ENCODE peak calls at places on chromosomes 11 and 22, in nine cellular contexts. U is Peyer's patch, Z is HCT116, V is right lobe of liver, G is dorsolateral prefrontal cortex, N is GM23248, H is pancreas, R is adrenal gland, P is colonic mucosa. Q is an unnamed sample.

GRCh38 chr22:28232231-28232630 is 313.2 kb upstream of the PITPNB start:
- DNase-seq in U (no peak), Z (no peak), V (no peak), G (no peak), N (no peak), H (no peak), R (no peak), P (no peak), Q (no peak)

GRCh38 chr11:93000511-93001476 is 31.3 kb downstream of the MTNR1B start:
- DNase-seq in U (no peak), Z (peak; percentile 87), V (no peak), G (no peak), N (peak; percentile 82), H (no peak), R (peak; percentile 59), P (no peak), Q (no peak)

GRCh38 chr22:42520663-42521546 is 1.3 kb upstream of the RRP7A start:
- DNase-seq in U (no peak), Z (no peak), V (no peak), G (no peak), N (no peak), H (no peak), R (no peak), P (no peak), Q (no peak)

GRCh38 chr22:35649026-35649553 is 844 bp downstream of the APOL6 start:
- DNase-seq in U (no peak), Z (no peak), V (no peak), G (no peak), N (no peak), H (no peak), R (peak; percentile 48), P (no peak), Q (no peak)

GRCh38 chr22:41951898-41952474 is at the start of gene SMIM45:
- DNase-seq in U (no peak), Z (no peak), V (no peak), G (peak; percentile 95), N (no peak), H (no peak), R (peak; percentile 89), P (no peak), Q (no peak)

GRCh38 chr11:94959179-94959578 is 14.2 kb downstream of the CWC15 start:
- DNase-seq in U (no peak), Z (no peak), V (no peak), G (no peak), N (no peak), H (no peak), R (no peak), P (no peak), Q (no peak)

GRCh38 chr11:17927643-17928343 is 85.1 kb downstream of the SERGEF start:
- DNase-seq in U (no peak), Z (no peak), V (no peak), G (no peak), N (peak; percentile 67), H (no peak), R (no peak), P (no peak), Q (no peak)

GRCh38 chr11:115234794-115235193 is 269.4 kb downstream of the CADM1 start:
- DNase-seq in U (no peak), Z (no peak), V (no peak), G (no peak), N (no peak), H (no peak), R (no peak), P (no peak), Q (no peak)

GRCh38 chr11:125105921-125106320 is 5.5 kb downstream of the TMEM218 start:
- DNase-seq in U (no peak), Z (no peak), V (no peak), G (no peak), N (no peak), H (no peak), R (no peak), P (no peak), Q (no peak)

GRCh38 chr11:14267861-14268635 is 90.9 kb downstream of the RRAS2 start:
- DNase-seq in U (no peak), Z (no peak), V (no peak), G (no peak), N (no peak), H (no peak), R (no peak), P (no peak), Q (no peak)

GRCh38 chr22:27405672-27406388 is 395.7 kb downstream of the MN1 start:
- DNase-seq in U (peak; percentile 68), Z (peak; percentile 18), V (peak; percentile 69), G (no peak), N (peak; percentile 74), H (peak; percentile 36), R (peak; percentile 62), P (peak; percentile 52), Q (peak; percentile 65)

GRCh38 chr11:114111369-114112042 is 52.0 kb downstream of the ZBTB16 start:
- DNase-seq in U (no peak), Z (no peak), V (no peak), G (no peak), N (no peak), H (no peak), R (peak; percentile 52), P (no peak), Q (no peak)

GRCh38 chr11:26106713-26107112 is 225.2 kb upstream of the ANO3 start:
- DNase-seq in U (no peak), Z (no peak), V (no peak), G (no peak), N (peak; percentile 2), H (no peak), R (no peak), P (no peak), Q (no peak)

GRCh38 chr11:123494195-123495050 is 64.4 kb downstream of the GRAMD1B start:
- DNase-seq in U (no peak), Z (no peak), V (no peak), G (no peak), N (peak; percentile 75), H (no peak), R (peak; percentile 29), P (no peak), Q (no peak)

GRCh38 chr11:76786053-76787014 is 3.2 kb downstream of the TSKU start:
- DNase-seq in U (no peak), Z (no peak), V (peak; percentile 67), G (no peak), N (no peak), H (no peak), R (no peak), P (no peak), Q (no peak)
- H3K27ac ChIP-seq in U (peak overlapping the region; percentile 10), Z (no peak overlapping the region), V (peak overlapping the region; percentile 89), G (no peak overlapping the region), N (no peak overlapping the region), H (no peak overlapping the region), R (no peak overlapping the region), P (no peak overlapping the region), Q (no peak overlapping the region)

DNA sequence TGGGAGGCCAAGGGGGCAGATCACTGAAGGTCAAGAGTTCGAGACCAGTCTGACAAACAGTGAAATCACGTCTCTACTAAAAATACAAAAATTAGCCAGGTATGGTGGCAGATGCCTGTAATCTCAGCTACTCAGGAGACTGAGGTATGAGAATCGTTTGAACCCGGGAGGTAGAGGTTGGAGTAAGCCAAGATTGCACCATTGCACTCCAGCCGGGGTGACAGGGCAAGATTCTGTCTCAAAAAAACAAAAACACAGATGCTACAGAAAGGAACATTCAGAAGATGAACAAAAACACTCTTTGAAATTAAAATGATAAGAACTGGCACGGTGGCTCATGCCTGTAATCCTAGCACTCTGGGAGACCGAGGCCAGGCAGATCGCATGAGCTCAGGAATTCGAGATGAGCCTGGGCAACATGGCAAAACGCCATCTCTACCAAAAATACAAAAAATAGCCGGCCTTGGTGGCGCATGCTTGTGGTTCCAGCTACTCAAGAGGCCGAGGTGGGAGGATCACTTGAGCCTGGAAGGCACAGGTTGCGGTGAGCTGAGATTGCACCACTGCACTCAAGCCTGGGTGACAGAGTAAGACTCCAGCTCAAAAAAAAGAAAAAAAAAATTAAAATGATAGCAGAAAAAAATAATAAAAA is 8.5 kb downstream of the RAB6A start:
- DNase-seq in U (no peak), Z (no peak), V (no peak), G (no peak), N (no peak), H (no peak), R (peak; percentile 85), P (no peak), Q (no peak)
- H3K27ac ChIP-seq in U (no peak overlapping the region), Z (no peak overlapping the region), V (no peak overlapping the region), G (no peak overlapping the region), N (no peak overlapping the region), H (peak overlapping the region; percentile 29), R (no peak overlapping the region), P (no peak overlapping the region), Q (no peak overlapping the region)

DNA sequence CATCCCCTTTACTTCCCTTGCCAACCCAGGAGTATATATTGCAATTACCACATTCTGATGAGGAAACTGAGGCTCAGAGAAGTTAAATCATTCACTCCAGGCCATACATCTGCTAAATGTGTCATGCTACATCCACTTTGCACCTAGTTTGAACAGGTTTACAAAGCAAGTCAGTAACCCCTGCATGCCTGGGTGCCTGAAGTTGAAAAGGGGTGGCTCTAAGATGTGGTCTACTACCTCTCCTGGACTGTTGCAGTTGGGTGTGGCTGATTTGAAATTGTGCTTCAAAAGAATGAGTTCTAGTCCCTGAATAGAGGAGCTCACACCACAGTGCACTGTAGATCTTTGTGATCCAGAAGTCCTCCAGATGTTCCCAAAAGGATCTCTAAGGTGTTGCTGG is 23.7 kb downstream of the FLI1 start:
- DNase-seq in U (no peak), Z (no peak), V (no peak), G (no peak), N (no peak), H (no peak), R (no peak), P (no peak), Q (no peak)
- H3K27ac ChIP-seq in U (peak overlapping the region; percentile 81), Z (no peak overlapping the region), V (no peak overlapping the region), G (peak overlapping the region; percentile 74), N (no peak overlapping the region), H (peak overlapping the region; percentile 23), R (no peak overlapping the region), P (peak overlapping the region; percentile 53), Q (peak overlapping the region; percentile 23)

GRCh38 chr11:102168483-102168882 is 58.2 kb downstream of the YAP1 start:
- DNase-seq in U (no peak), Z (no peak), V (no peak), G (no peak), N (no peak), H (no peak), R (no peak), P (no peak), Q (no peak)
- H3K27ac ChIP-seq in U (no peak overlapping the region), Z (no peak overlapping the region), V (no peak overlapping the region), G (no peak overlapping the region), N (no peak overlapping the region), H (no peak overlapping the region), R (no peak overlapping the region), P (no peak overlapping the region), Q (no peak overlapping the region)

Q was measured in psoas muscle.